ENCODE peak calls at places on chromosomes 7 and 10, in four cellular contexts. One of them, this sample, is unnamed.

GRCh38 chr10:121418126-121418777 is 180.0 kb downstream of the FGFR2 start:
- DNase-seq in Panc1: peak
- DNase-seq in kidney epithelial cell: no peak
- DNase-seq in astrocyte: peak
- DNase-seq in this sample: no peak

GRCh38 chr7:105245398-105246099 is 143.2 kb downstream of the SRPK2 start:
- DNase-seq in kidney epithelial cell: peak
- DNase-seq in astrocyte: no peak
- DNase-seq in Panc1: no peak
- DNase-seq in this sample: no peak

GRCh38 chr10:58971806-58972491 is 204.5 kb upstream of the PHYHIPL start:
- DNase-seq in kidney epithelial cell: no peak
- DNase-seq in astrocyte: no peak
- DNase-seq in Panc1: no peak
- DNase-seq in this sample: no peak

GRCh38 chr10:132429281-132430230 is 32.6 kb downstream of the PWWP2B start:
- DNase-seq in kidney epithelial cell: no peak
- DNase-seq in astrocyte: no peak
- DNase-seq in Panc1: no peak
- DNase-seq in this sample: no peak

GRCh38 chr10:91006752-91007346 is 86.0 kb upstream of the ANKRD1 start:
- DNase-seq in Panc1: no peak
- DNase-seq in kidney epithelial cell: no peak
- DNase-seq in astrocyte: no peak
- DNase-seq in this sample: peak

GRCh38 chr10:72008096-72008933 is 44.1 kb downstream of the CHST3 start:
- DNase-seq in kidney epithelial cell: no peak
- DNase-seq in astrocyte: no peak
- DNase-seq in Panc1: no peak
- DNase-seq in this sample: no peak

GRCh38 chr10:48594799-48595198 is 10.1 kb downstream of the ARHGAP22 start:
- DNase-seq in kidney epithelial cell: no peak
- DNase-seq in astrocyte: no peak
- DNase-seq in Panc1: no peak
- DNase-seq in this sample: no peak

GRCh38 chr7:101294039-101294831 is 27.4 kb downstream of the IFT22 start:
- DNase-seq in astrocyte: no peak
- DNase-seq in kidney epithelial cell: no peak
- DNase-seq in Panc1: no peak
- DNase-seq in this sample: no peak

GRCh38 chr10:81871558-81871957 is 3.4 kb upstream of the NRG3 start:
- DNase-seq in Panc1: no peak
- DNase-seq in kidney epithelial cell: peak
- DNase-seq in astrocyte: no peak
- DNase-seq in this sample: no peak

GRCh38 chr10:94546058-94546595 is 539 bp downstream of the HELLS start:
- DNase-seq in kidney epithelial cell: no peak
- DNase-seq in Panc1: peak
- DNase-seq in astrocyte: peak
- DNase-seq in this sample: no peak

GRCh38 chr7:129530881-129531391 is 28.6 kb downstream of the SMKR1 start:
- DNase-seq in kidney epithelial cell: peak
- DNase-seq in astrocyte: peak
- DNase-seq in Panc1: peak
- DNase-seq in this sample: peak

GRCh38 chr10:34681933-34682332 is 133.2 kb downstream of the PARD3 start:
- DNase-seq in astrocyte: no peak
- DNase-seq in Panc1: no peak
- DNase-seq in kidney epithelial cell: no peak
- DNase-seq in this sample: no peak

GRCh38 chr7:148148456-148148855 is 442.1 kb upstream of the C7orf33 start:
- DNase-seq in kidney epithelial cell: no peak
- DNase-seq in astrocyte: no peak
- DNase-seq in Panc1: no peak
- DNase-seq in this sample: no peak

GRCh38 chr10:127117125-127117524 is 79.3 kb downstream of the INSYN2A start:
- DNase-seq in Panc1: no peak
- DNase-seq in kidney epithelial cell: peak
- DNase-seq in astrocyte: peak
- DNase-seq in this sample: no peak

GRCh38 chr7:132614428-132615076 is 38.3 kb upstream of the PLXNA4 start:
- DNase-seq in kidney epithelial cell: no peak
- DNase-seq in astrocyte: no peak
- DNase-seq in Panc1: no peak
- DNase-seq in this sample: no peak

GRCh38 chr10:132793871-132794849 is 8.2 kb upstream of the NKX6-2 start:
- DNase-seq in kidney epithelial cell: no peak
- DNase-seq in Panc1: no peak
- DNase-seq in astrocyte: no peak
- DNase-seq in this sample: no peak

GRCh38 chr10:22598488-22598887 is 115.9 kb downstream of the PIP4K2A start:
- DNase-seq in Panc1: no peak
- DNase-seq in kidney epithelial cell: no peak
- DNase-seq in astrocyte: peak
- DNase-seq in this sample: no peak

GRCh38 chr10:73186266-73186665 is 18.3 kb downstream of the FAM149B1 start:
- DNase-seq in Panc1: no peak
- DNase-seq in kidney epithelial cell: no peak
- DNase-seq in astrocyte: no peak
- DNase-seq in this sample: no peak

GRCh38 chr10:68231106-68231901 is 609 bp downstream of the ATOH7 start:
- DNase-seq in astrocyte: peak
- DNase-seq in Panc1: peak
- DNase-seq in kidney epithelial cell: no peak
- DNase-seq in this sample: no peak

GRCh38 chr7:148918058-148918596 is 34.0 kb upstream of the EZH2 start:
- DNase-seq in astrocyte: no peak
- DNase-seq in kidney epithelial cell: no peak
- DNase-seq in Panc1: no peak
- DNase-seq in this sample: no peak

GRCh38 chr7:24381919-24382505 is 98.0 kb downstream of the NPY start:
- DNase-seq in kidney epithelial cell: no peak
- DNase-seq in Panc1: peak
- DNase-seq in astrocyte: peak
- DNase-seq in this sample: peak

GRCh38 chr7:110870926-110871325 is 220.0 kb upstream of the LRRN3 start:
- DNase-seq in astrocyte: no peak
- DNase-seq in kidney epithelial cell: no peak
- DNase-seq in Panc1: no peak
- DNase-seq in this sample: no peak

GRCh38 chr10:105682911-105683310 is 1041.8 kb downstream of the SORCS3 start:
- DNase-seq in kidney epithelial cell: no peak
- DNase-seq in Panc1: no peak
- DNase-seq in astrocyte: no peak
- DNase-seq in this sample: no peak

GRCh38 chr7:101614939-101615302 is 14.2 kb downstream of the MYL10 start:
- DNase-seq in astrocyte: no peak
- DNase-seq in kidney epithelial cell: no peak
- DNase-seq in Panc1: no peak
- DNase-seq in this sample: no peak

GRCh38 chr10:123357363-123358075 is 203.3 kb downstream of the BUB3 start:
- DNase-seq in Panc1: no peak
- DNase-seq in astrocyte: no peak
- DNase-seq in kidney epithelial cell: no peak
- DNase-seq in this sample: no peak

GRCh38 chr7:94003446-94004023 is 620 bp downstream of the BET1 start:
- DNase-seq in astrocyte: peak
- DNase-seq in kidney epithelial cell: no peak
- DNase-seq in Panc1: no peak
- DNase-seq in this sample: no peak

GRCh38 chr10:35331894-35332640 is 4.2 kb upstream of the CCNY start:
- DNase-seq in kidney epithelial cell: peak
- DNase-seq in Panc1: peak
- DNase-seq in astrocyte: peak
- DNase-seq in this sample: no peak

GRCh38 chr10:105109164-105109563 is 468.1 kb downstream of the SORCS3 start:
- DNase-seq in kidney epithelial cell: no peak
- DNase-seq in astrocyte: no peak
- DNase-seq in Panc1: no peak
- DNase-seq in this sample: no peak

GRCh38 chr7:16027396-16027795 is 340.9 kb upstream of the MEOX2 start:
- DNase-seq in Panc1: no peak
- DNase-seq in kidney epithelial cell: no peak
- DNase-seq in astrocyte: no peak
- DNase-seq in this sample: no peak

GRCh38 chr10:49275896-49276295 is 23.1 kb upstream of the C10orf71 start:
- DNase-seq in Panc1: no peak
- DNase-seq in astrocyte: no peak
- DNase-seq in kidney epithelial cell: no peak
- DNase-seq in this sample: no peak

GRCh38 chr10:7634142-7634894 is 32.4 kb downstream of the ITIH5 start:
- DNase-seq in astrocyte: no peak
- DNase-seq in kidney epithelial cell: no peak
- DNase-seq in Panc1: no peak
- DNase-seq in this sample: no peak

GRCh38 chr10:7635431-7636125 is 31.2 kb downstream of the ITIH5 start:
- DNase-seq in astrocyte: no peak
- DNase-seq in Panc1: no peak
- DNase-seq in kidney epithelial cell: no peak
- DNase-seq in this sample: no peak
- H3K4me3 ChIP-seq in astrocyte: no peak
- H3K4me3 ChIP-seq in Panc1: no peak
- H3K4me3 ChIP-seq in kidney epithelial cell: no peak
- H3K4me3 ChIP-seq in this sample: no peak

GRCh38 chr10:61456095-61456789 is 3.1 kb upstream of the TMEM26 start:
- DNase-seq in kidney epithelial cell: no peak
- DNase-seq in astrocyte: peak
- DNase-seq in Panc1: no peak
- DNase-seq in this sample: no peak

GRCh38 chr10:61451357-61451756 is 1.8 kb downstream of the TMEM26 start:
- DNase-seq in kidney epithelial cell: no peak
- DNase-seq in astrocyte: no peak
- DNase-seq in Panc1: no peak
- DNase-seq in this sample: no peak

GRCh38 chr10:61452655-61453641 is at the start of gene TMEM26:
- DNase-seq in astrocyte: peak
- DNase-seq in Panc1: no peak
- DNase-seq in kidney epithelial cell: no peak
- DNase-seq in this sample: no peak

GRCh38 chr10:61454541-61454940 is 1.4 kb upstream of the TMEM26 start:
- DNase-seq in astrocyte: no peak
- DNase-seq in Panc1: no peak
- DNase-seq in kidney epithelial cell: no peak
- DNase-seq in this sample: no peak

GRCh38 chr10:61452229-61452651 is 941 bp downstream of the TMEM26 start:
- DNase-seq in kidney epithelial cell: no peak
- DNase-seq in astrocyte: peak
- DNase-seq in Panc1: no peak
- DNase-seq in this sample: no peak
- TF ChIP-seq CTCF in kidney epithelial cell: no peak
- TF ChIP-seq CTCF in astrocyte: no peak
- TF ChIP-seq CTCF in Panc1: no peak
- TF ChIP-seq CTCF in this sample: no peak

GRCh38 chr10:28328346-28328745 is 25.5 kb upstream of the MPP7 start:
- DNase-seq in Panc1: no peak
- DNase-seq in kidney epithelial cell: no peak
- DNase-seq in astrocyte: peak
- DNase-seq in this sample: no peak

GRCh38 chr10:28327494-28327886 is 24.6 kb upstream of the MPP7 start:
- DNase-seq in astrocyte: peak
- DNase-seq in kidney epithelial cell: no peak
- DNase-seq in Panc1: no peak
- DNase-seq in this sample: no peak

GRCh38 chr10:28332699-28333098 is 29.8 kb upstream of the MPP7 start:
- DNase-seq in kidney epithelial cell: no peak
- DNase-seq in Panc1: no peak
- DNase-seq in astrocyte: no peak
- DNase-seq in this sample: no peak

GRCh38 chr10:28326516-28327493 is 23.9 kb upstream of the MPP7 start:
- DNase-seq in kidney epithelial cell: no peak
- DNase-seq in astrocyte: peak
- DNase-seq in Panc1: no peak
- DNase-seq in this sample: no peak

GRCh38 chr10:28331821-28332220 is 29.0 kb upstream of the MPP7 start:
- DNase-seq in astrocyte: peak
- DNase-seq in kidney epithelial cell: peak
- DNase-seq in Panc1: no peak
- DNase-seq in this sample: no peak
- H3K4me3 ChIP-seq in astrocyte: no peak
- H3K4me3 ChIP-seq in kidney epithelial cell: no peak
- H3K4me3 ChIP-seq in Panc1: no peak
- H3K4me3 ChIP-seq in this sample: no peak

DNA sequence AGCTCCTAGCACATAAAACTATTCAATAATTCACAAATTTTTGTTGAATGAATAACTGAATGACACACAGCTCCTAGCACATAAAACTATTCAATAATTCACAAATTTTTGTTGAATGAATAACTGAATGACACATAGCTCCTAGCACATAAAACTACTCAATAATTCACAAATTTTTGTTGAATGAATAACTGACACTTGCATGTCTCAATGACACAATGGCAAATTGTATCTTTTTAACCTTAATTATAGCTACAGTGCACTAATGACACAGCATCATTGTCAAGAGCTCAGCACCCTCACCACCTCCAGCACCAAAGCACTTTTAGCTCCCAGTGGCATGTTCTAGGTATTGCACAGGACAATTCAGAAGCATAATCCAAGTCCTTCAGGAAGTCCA is 131.6 kb downstream of the PDE1C start:
- DNase-seq in astrocyte: peak
- DNase-seq in kidney epithelial cell: no peak
- DNase-seq in Panc1: no peak
- DNase-seq in this sample: no peak
- TF ChIP-seq CTCF in astrocyte: peak
- TF ChIP-seq CTCF in kidney epithelial cell: peak
- TF ChIP-seq CTCF in Panc1: peak
- TF ChIP-seq CTCF in this sample: peak

This sample was measured in GM12864.